ENCODE peak calls at places on chromosomes 5 and 9, in four cellular contexts. I, H, F and G are unnamed samples. For H3K36me3, the result is how much of the 10 kb centered on the place peaks cover.

GRCh38 chr5:65326912-65327311 is 154.8 kb downstream of the ADAMTS6 start:
- DNase-seq in F (peak), H (no peak), I (no peak), G (no peak)

GRCh38 chr5:143313298-143313852 is 90.1 kb downstream of the NR3C1 start:
- DNase-seq in I (no peak), H (no peak), F (no peak), G (no peak)

GRCh38 chr9:131402073-131402472 is 8.2 kb downstream of the PRRC2B start:
- DNase-seq in H (no peak), I (no peak), F (no peak), G (no peak)

GRCh38 chr5:132790201-132790870 is 13.3 kb upstream of the SEPTIN8 start:
- DNase-seq in I (no peak), H (no peak), F (no peak), G (no peak)

GRCh38 chr9:106843361-106843760 is 19.6 kb upstream of the ZNF462 start:
- DNase-seq in F (no peak), H (no peak), I (no peak), G (no peak)

GRCh38 chr9:123798203-123798602 is 131.7 kb downstream of the DENND1A start:
- DNase-seq in H (no peak), F (no peak), I (no peak), G (no peak)

GRCh38 chr5:91390268-91390667 is 7.2 kb upstream of the ARRDC3 start:
- DNase-seq in F (no peak), I (no peak), H (no peak), G (no peak)

GRCh38 chr5:180116441-180117377 is 45.1 kb upstream of the RNF130 start:
- DNase-seq in F (no peak), H (no peak), I (no peak), G (peak)

GRCh38 chr9:135100241-135101067 is 13.0 kb downstream of the OLFM1 start:
- DNase-seq in F (no peak), H (no peak), I (no peak), G (no peak)

GRCh38 chr9:132488611-132489010 is 78.6 kb downstream of the CFAP77 start:
- DNase-seq in H (no peak), F (no peak), I (no peak), G (peak)

GRCh38 chr9:88258012-88258411 is 119.7 kb upstream of the SPATA31C2 start:
- DNase-seq in F (no peak), H (peak), I (no peak), G (peak)

GRCh38 chr5:4661851-4662250 is 478.3 kb upstream of the ADAMTS16 start:
- DNase-seq in H (no peak), I (no peak), F (no peak), G (no peak)

GRCh38 chr9:132183134-132183533 is 21.3 kb downstream of the NTNG2 start:
- DNase-seq in I (no peak), H (no peak), F (no peak), G (no peak)

GRCh38 chr5:109866051-109866450 is 176.3 kb downstream of the MAN2A1 start:
- DNase-seq in H (no peak), I (no peak), F (no peak), G (no peak)

GRCh38 chr5:124507688-124508087 is 238.8 kb downstream of the ZNF608 start:
- DNase-seq in H (no peak), I (no peak), F (no peak), G (no peak)

GRCh38 chr5:76941000-76941399 is 11.8 kb upstream of the CRHBP start:
- DNase-seq in H (no peak), I (no peak), F (no peak), G (peak)

GRCh38 chr9:122767821-122768220 is 20.9 kb upstream of the OR5C1 start:
- DNase-seq in F (no peak), I (no peak), H (no peak), G (no peak)

GRCh38 chr9:13386935-13387667 is 107.6 kb upstream of the MPDZ start:
- DNase-seq in I (no peak), H (no peak), F (no peak), G (peak)

GRCh38 chr9:87556039-87556438 is 58.4 kb downstream of the DAPK1 start:
- DNase-seq in H (no peak), I (peak), F (no peak), G (no peak)

GRCh38 chr9:18549772-18550171 is 75.8 kb downstream of the ADAMTSL1 start:
- DNase-seq in F (no peak), H (no peak), I (no peak), G (no peak)

GRCh38 chr5:116442095-116442534 is 132.5 kb downstream of the SEMA6A start:
- DNase-seq in F (peak), I (no peak), H (no peak), G (no peak)

GRCh38 chr9:138100711-138101349 is 223.2 kb downstream of the CACNA1B start:
- DNase-seq in F (peak), H (no peak), I (peak), G (peak)

GRCh38 chr5:113719549-113719948 is 206.1 kb downstream of the YTHDC2 start:
- DNase-seq in F (no peak), H (no peak), I (no peak), G (no peak)

GRCh38 chr9:137436761-137437600 is 4.2 kb downstream of the ENTPD8 start:
- DNase-seq in I (no peak), F (no peak), H (no peak), G (no peak)

GRCh38 chr9:3912260-3912659 is 386.5 kb upstream of the RFX3 start:
- DNase-seq in I (no peak), F (no peak), H (no peak), G (peak)

GRCh38 chr5:159826351-159827222 is 89.7 kb upstream of the ADRA1B start:
- DNase-seq in H (no peak), F (no peak), I (peak), G (peak)

GRCh38 chr5:159332800-159333563 is 2.7 kb upstream of the IL12B start:
- DNase-seq in F (no peak), H (no peak), I (peak), G (no peak)

GRCh38 chr5:73853091-73853490 is 227.1 kb downstream of the ARHGEF28 start:
- DNase-seq in H (no peak), I (no peak), F (no peak), G (no peak)

GRCh38 chr9:133787749-133788015 is 49.5 kb upstream of the SARDH start:
- DNase-seq in H (no peak), F (peak), I (peak), G (peak)

GRCh38 chr5:78417026-78417425 is 56.6 kb downstream of the SCAMP1 start:
- DNase-seq in H (no peak), F (no peak), I (no peak), G (no peak)

GRCh38 chr9:129908846-129909245 is 73.6 kb downstream of the USP20 start:
- DNase-seq in F (no peak), H (no peak), I (no peak), G (no peak)
- H3K36me3 ChIP-seq in F (under half), H (half or more), I (half or more), G (under half)

DNA sequence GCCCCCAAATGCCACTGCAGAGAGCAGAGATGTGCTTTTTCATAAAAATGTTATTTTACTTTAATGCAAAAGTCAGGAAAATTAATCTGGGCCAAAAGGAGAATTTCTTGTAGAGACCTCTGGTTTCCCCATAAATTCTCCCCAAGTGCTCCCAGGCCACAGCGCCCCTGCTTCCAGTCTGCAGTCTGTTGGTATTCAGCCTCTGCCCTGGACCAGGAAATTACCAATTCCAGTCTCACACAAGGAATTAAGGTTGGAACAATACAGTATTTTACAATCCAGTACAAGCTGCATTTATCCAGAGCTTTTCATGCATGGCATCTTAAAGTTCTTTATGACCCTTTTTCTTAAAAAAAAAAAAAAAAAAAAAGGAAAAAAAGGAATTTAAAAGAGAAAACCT is 139.5 kb upstream of the RANBP3L start:
- DNase-seq in F (no peak), H (no peak), I (no peak), G (no peak)
- H3K27ac ChIP-seq in F (no peak), H (no peak), I (no peak), G (no peak)

GRCh38 chr5:122063836-122064235 is 14.2 kb downstream of the LOX start:
- DNase-seq in I (no peak), F (no peak), H (no peak), G (no peak)
- H3K36me3 ChIP-seq in I (under half), F (under half), H (under half), G (under half)

GRCh38 chr5:177446184-177447065 is at the start of gene PRR7:
- DNase-seq in I (peak), H (no peak), F (peak), G (peak)

GRCh38 chr5:177443144-177443983 is 3.2 kb upstream of the PRR7 start:
- DNase-seq in H (no peak), I (peak), F (no peak), G (no peak)

GRCh38 chr5:177442066-177442836 is 4.4 kb upstream of the PRR7 start:
- DNase-seq in F (no peak), I (no peak), H (no peak), G (peak)

GRCh38 chr5:177445052-177446016 is 1.3 kb upstream of the PRR7 start:
- DNase-seq in H (no peak), F (no peak), I (peak), G (peak)

GRCh38 chr5:177444106-177445051 is 2.2 kb upstream of the PRR7 start:
- DNase-seq in F (no peak), H (no peak), I (peak), G (no peak)
- H3K27ac ChIP-seq in F (no peak), H (no peak), I (no peak), G (no peak)

DNA sequence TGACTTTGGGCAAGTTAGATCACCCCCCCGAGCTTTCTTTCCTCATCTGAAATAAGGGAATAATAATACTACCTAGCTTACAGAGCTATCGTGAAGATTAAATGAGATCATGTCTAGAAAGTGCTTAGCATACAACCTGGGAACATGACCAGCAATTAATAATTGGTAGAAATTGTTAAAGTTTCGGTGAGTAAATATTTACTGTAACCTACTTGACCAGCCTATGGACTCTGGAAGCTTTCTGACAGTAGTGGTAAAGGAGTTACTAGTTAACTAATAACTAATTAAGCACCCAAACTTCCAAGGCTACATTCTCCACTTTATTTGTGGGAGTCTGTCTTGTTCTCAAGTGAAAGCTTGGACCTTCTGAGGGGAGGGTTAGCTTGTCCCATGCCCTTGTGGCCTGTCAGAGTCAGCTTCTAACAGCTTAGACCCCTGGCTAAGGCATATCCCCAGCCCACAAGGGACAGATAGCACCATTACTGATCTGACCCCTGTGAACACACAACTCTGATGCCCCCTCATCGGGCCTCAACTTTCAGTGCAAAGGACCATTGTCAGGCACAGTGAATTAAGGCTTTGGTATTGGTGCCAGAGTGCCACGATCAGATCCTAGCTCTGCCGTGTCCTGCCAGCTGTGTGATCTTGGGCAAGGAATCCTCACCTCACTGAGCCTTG is 58.7 kb upstream of the SAP30L start:
- DNase-seq in F (no peak), I (no peak), H (no peak), G (no peak)
- H3K36me3 ChIP-seq in F (under half), I (under half), H (half or more), G (half or more)

GRCh38 chr9:76459691-76460635 is 981 bp downstream of the GCNT1 start:
- DNase-seq in H (no peak), F (peak), I (peak), G (peak)
- H3K27ac ChIP-seq in H (no peak), F (no peak), I (peak), G (peak)

GRCh38 chr5:126568206-126568755 is 26.7 kb downstream of the ALDH7A1 start:
- DNase-seq in H (no peak), I (peak), F (peak), G (peak)
- H3K36me3 ChIP-seq in H (half or more), I (under half), F (half or more), G (under half)